ENCODE peak calls at places on chromosomes 16 and 17, in seven cellular contexts. P is MCF 10A, K is adrenal gland, B is osteoblast, W is GM12865, S is AG09319, M is uterus. F is an unnamed sample.

GRCh38 chr16:14013571-14014283 is 57.4 kb upstream of the MRTFB start:
- DNase-seq in K (no peak), P (peak; percentile 95), B (peak; percentile 86), S (peak; percentile 96), M (peak; percentile 49), W (no peak), F (no peak)

GRCh38 chr17:55726440-55726839 is 3.8 kb upstream of the TMEM100 start:
- DNase-seq in M (peak; percentile 40), W (no peak), B (peak; percentile 70), K (peak; percentile 39), S (peak; percentile 99), P (peak; percentile 94), F (no peak)

GRCh38 chr16:29821663-29822115 is 1.4 kb downstream of the MVP start:
- DNase-seq in P (peak; percentile 78), S (no peak), B (peak; percentile 94), W (no peak), K (no peak), M (peak; percentile 61), F (no peak)

GRCh38 chr17:43033947-43034622 is 9.1 kb downstream of the RND2 start:
- DNase-seq in M (no peak), S (no peak), B (peak; percentile 72), P (no peak), K (no peak), W (no peak), F (no peak)

GRCh38 chr17:11372692-11373091 is 131.7 kb downstream of the SHISA6 start:
- DNase-seq in B (no peak), M (no peak), P (no peak), W (no peak), S (no peak), K (no peak), F (no peak)

GRCh38 chr16:15548482-15548891 is 94.5 kb downstream of the MARF1 start:
- DNase-seq in B (no peak), W (no peak), M (no peak), P (no peak), S (no peak), K (no peak), F (no peak)

GRCh38 chr17:63022567-63022966 is 56.5 kb downstream of the TANC2 start:
- DNase-seq in P (no peak), W (no peak), B (no peak), K (no peak), M (no peak), S (no peak), F (no peak)

GRCh38 chr17:11459780-11460426 is 138.4 kb upstream of the DNAH9 start:
- DNase-seq in S (no peak), W (no peak), B (no peak), M (peak; percentile 27), P (no peak), K (no peak), F (no peak)

GRCh38 chr16:4701791-4702465 is 8.6 kb downstream of the NUDT16L1 start:
- DNase-seq in K (no peak), M (no peak), W (no peak), S (no peak), B (peak; percentile 86), P (no peak), F (peak; percentile 92)

DNA sequence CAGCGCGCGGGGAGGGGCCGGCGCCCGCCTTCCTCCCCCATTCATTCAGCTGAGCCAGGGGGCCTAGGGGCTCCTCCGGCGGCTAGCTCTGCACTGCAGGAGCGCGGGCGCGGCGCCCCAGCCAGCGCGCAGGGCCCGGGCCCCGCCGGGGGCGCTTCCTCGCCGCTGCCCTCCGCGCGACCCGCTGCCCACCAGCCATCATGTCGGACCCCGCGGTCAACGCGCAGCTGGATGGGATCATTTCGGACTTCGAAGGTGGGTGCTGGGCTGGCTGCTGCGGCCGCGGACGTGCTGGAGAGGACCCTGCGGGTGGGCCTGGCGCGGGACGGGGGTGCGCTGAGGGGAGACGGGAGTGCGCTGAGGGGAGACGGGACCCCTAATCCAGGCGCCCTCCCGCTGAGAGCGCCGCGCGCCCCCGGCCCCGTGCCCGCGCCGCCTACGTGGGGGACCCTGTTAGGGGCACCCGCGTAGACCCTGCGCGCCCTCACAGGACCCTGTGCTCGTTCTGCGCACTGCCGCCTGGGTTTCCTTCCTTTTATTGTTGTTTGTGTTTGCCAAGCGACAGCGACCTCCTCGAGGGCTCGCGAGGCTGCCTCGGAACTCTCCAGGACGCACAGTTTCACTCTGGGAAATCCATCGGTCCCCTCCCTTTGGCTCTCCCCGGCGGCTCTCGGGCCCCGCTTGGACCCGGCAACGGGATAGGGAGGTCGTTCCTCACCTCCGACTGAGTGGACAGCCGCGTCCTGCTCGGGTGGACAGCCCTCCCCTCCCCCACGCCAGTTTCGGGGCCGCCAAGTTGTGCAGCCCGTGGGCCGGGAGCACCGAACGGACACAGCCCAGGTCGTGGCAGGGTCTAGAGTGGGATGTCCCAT is 232.8 kb downstream of the SEC14L1 start:
- DNase-seq in K (peak; percentile 73), S (no peak), M (peak; percentile 75), B (peak; percentile 91), P (no peak), W (no peak), F (peak; percentile 92)
- TF ChIP-seq CTCF in K (no peak), S (no peak), M (no peak), B (no peak), P (no peak), W (no peak), F (peak; percentile 1)

GRCh38 chr17:82743344-82744219 is 8.2 kb downstream of the FN3K start:
- DNase-seq in W (no peak), S (no peak), P (no peak), K (no peak), M (no peak), B (peak; percentile 30), F (no peak)
- TF ChIP-seq CTCF in W (no peak), S (no peak), P (no peak), K (no peak), M (no peak), B (no peak), F (no peak)

GRCh38 chr17:57002904-57003303 is 25.0 kb downstream of the SCPEP1 start:
- DNase-seq in M (no peak), P (peak; percentile 41), B (no peak), K (no peak), S (no peak), W (no peak), F (no peak)

GRCh38 chr17:57006040-57006439 is 28.1 kb downstream of the SCPEP1 start:
- DNase-seq in P (no peak), S (no peak), W (no peak), M (no peak), K (peak; percentile 44), B (no peak), F (no peak)

GRCh38 chr17:57001541-57001940 is 23.6 kb downstream of the SCPEP1 start:
- DNase-seq in W (no peak), P (no peak), B (no peak), S (no peak), M (no peak), K (no peak), F (no peak)

GRCh38 chr17:57008958-57009357 is 31.0 kb downstream of the SCPEP1 start:
- DNase-seq in W (no peak), B (no peak), S (no peak), M (no peak), K (no peak), P (no peak), F (no peak)

GRCh38 chr17:57004944-57005579 is 27.1 kb downstream of the SCPEP1 start:
- DNase-seq in S (no peak), K (no peak), P (no peak), M (no peak), W (peak; percentile 87), B (no peak), F (no peak)
- TF ChIP-seq CTCF in S (no peak), K (no peak), P (peak; percentile 3), M (no peak), W (peak; percentile 12), B (no peak), F (peak; percentile 33)

GRCh38 chr16:70805787-70806186 is 4.8 kb upstream of the VAC14 start:
- DNase-seq in K (no peak), W (no peak), M (no peak), S (no peak), P (peak; percentile 24), B (peak; percentile 77), F (no peak)

GRCh38 chr16:70804729-70805169 is 3.8 kb upstream of the VAC14 start:
- DNase-seq in M (no peak), P (no peak), K (no peak), S (no peak), W (no peak), B (no peak), F (no peak)

GRCh38 chr16:70805380-70805779 is 4.4 kb upstream of the VAC14 start:
- DNase-seq in S (no peak), B (peak; percentile 44), K (no peak), M (no peak), W (no peak), P (no peak), F (no peak)

GRCh38 chr16:70809392-70810060 is 8.6 kb upstream of the VAC14 start:
- DNase-seq in S (no peak), M (no peak), P (no peak), B (no peak), K (no peak), W (peak; percentile 71), F (no peak)

GRCh38 chr16:70808371-70808770 is 7.4 kb upstream of the VAC14 start:
- DNase-seq in P (no peak), K (no peak), M (no peak), S (no peak), B (no peak), W (no peak), F (no peak)
- TF ChIP-seq CTCF in P (peak; percentile 5), K (no peak), M (no peak), S (no peak), B (peak; percentile 25), W (no peak), F (no peak)